ENCODE peak calls at places on chromosomes 11 and 22, in six cellular contexts. E is OCI-LY7, S is HCT116, B is uterus, P is spleen, Z is PC-9. J is an unnamed sample.
A peak's percentile ranks its signal among the peaks of the same experiment; 100 is the strongest.

GRCh38 chr11:84310261-84310660 is 1024.1 kb upstream of the CCDC90B start:
- DNase-seq in B (no peak), Z (no peak), P (no peak), S (no peak), E (no peak), J (no peak)

GRCh38 chr11:70033711-70034070 is 44.4 kb upstream of the ANO1 start:
- DNase-seq in E (no peak), S (no peak), Z (no peak), P (no peak), B (no peak), J (no peak)

GRCh38 chr11:23554002-23554401 is 693.7 kb upstream of the CCDC179 start:
- DNase-seq in S (no peak), P (no peak), B (no peak), E (no peak), Z (no peak), J (no peak)

GRCh38 chr22:32744560-32744959 is 56.9 kb upstream of the TIMP3 start:
- DNase-seq in B (no peak), E (no peak), S (no peak), Z (no peak), P (no peak), J (no peak)

GRCh38 chr22:19097518-19097917 is 24.7 kb downstream of the DGCR2 start:
- DNase-seq in P (no peak), B (no peak), S (no peak), E (no peak), Z (no peak), J (no peak)

GRCh38 chr11:122656631-122657101 is 1.1 kb downstream of the UBASH3B start:
- DNase-seq in B (no peak), S (no peak), E (peak; percentile 68), Z (peak; percentile 60), P (peak; percentile 86), J (no peak)

GRCh38 chr11:129726179-129726578 is 89.5 kb upstream of the TMEM45B start:
- DNase-seq in S (no peak), B (no peak), Z (no peak), E (no peak), P (no peak), J (no peak)

GRCh38 chr22:30272781-30273180 is 6.1 kb upstream of the OSM start:
- DNase-seq in S (no peak), E (no peak), Z (no peak), B (no peak), P (no peak), J (no peak)

GRCh38 chr22:49599691-49600451 is 227.8 kb downstream of the BRD1 start:
- DNase-seq in P (peak; percentile 64), E (no peak), Z (no peak), S (no peak), B (no peak), J (no peak)

GRCh38 chr11:66106786-66107599 is 36.9 kb downstream of the PACS1 start:
- DNase-seq in P (no peak), B (no peak), E (no peak), S (no peak), Z (no peak), J (no peak)

GRCh38 chr22:20654343-20655208 is 119.3 kb upstream of the SERPIND1 start:
- DNase-seq in E (no peak), P (no peak), S (no peak), B (no peak), Z (no peak), J (peak; percentile 84)

DNA sequence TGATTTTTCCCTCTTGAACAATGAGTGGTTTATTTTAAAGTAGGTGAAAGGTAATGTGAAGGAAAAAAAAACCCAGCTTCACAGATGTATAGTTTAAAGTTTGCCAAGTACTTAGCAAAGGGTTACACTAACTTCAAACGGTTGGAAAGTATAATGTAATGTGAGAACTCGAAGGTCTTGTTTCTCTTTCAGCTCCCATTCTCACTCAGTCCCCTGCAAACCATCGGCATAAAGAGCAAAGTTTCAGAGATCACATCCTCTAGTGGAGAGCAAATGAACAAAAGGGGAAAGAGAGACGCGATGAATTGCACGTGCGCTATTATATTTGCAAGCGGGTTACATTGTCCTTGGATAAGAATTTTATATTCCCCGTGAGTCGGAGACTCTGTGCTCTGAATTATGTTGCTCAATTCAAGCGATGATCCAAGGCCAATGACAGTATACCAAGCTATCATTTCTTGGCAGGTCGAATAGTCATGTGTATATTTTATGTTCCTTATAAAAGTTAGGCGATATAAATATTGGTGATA is 37.6 kb upstream of the BIRC3 start:
- DNase-seq in P (no peak), Z (no peak), E (no peak), B (no peak), S (no peak), J (no peak)
- TF ChIP-seq CTCF in P (no peak), Z (no peak), E (no peak), B (peak; percentile 48), S (peak; percentile 9), J (no peak)

GRCh38 chr11:47186937-47187681 is 875 bp upstream of the PACSIN3 start:
- DNase-seq in Z (peak; percentile 57), E (no peak), P (no peak), B (peak; percentile 72), S (no peak), J (no peak)
- H3K4me3 ChIP-seq in Z (peak overlapping the region; percentile 77), E (peak overlapping the region; percentile 30), P (peak overlapping the region; percentile 59), B (peak overlapping the region; percentile 66), S (peak overlapping the region; percentile 94), J (peak overlapping the region; percentile 64)

GRCh38 chr11:43934359-43935130 is 7.9 kb upstream of the C11orf96 start:
- DNase-seq in S (no peak), B (no peak), P (no peak), Z (no peak), E (no peak), J (no peak)

GRCh38 chr11:43933608-43934358 is 8.7 kb upstream of the C11orf96 start:
- DNase-seq in Z (no peak), E (no peak), S (no peak), B (no peak), P (no peak), J (no peak)

GRCh38 chr11:43933226-43933607 is 9.2 kb upstream of the C11orf96 start:
- DNase-seq in P (no peak), E (no peak), Z (no peak), S (no peak), B (no peak), J (no peak)

GRCh38 chr11:43930868-43931716 is 11.3 kb upstream of the C11orf96 start:
- DNase-seq in P (no peak), S (no peak), E (no peak), B (no peak), Z (no peak), J (no peak)

DNA sequence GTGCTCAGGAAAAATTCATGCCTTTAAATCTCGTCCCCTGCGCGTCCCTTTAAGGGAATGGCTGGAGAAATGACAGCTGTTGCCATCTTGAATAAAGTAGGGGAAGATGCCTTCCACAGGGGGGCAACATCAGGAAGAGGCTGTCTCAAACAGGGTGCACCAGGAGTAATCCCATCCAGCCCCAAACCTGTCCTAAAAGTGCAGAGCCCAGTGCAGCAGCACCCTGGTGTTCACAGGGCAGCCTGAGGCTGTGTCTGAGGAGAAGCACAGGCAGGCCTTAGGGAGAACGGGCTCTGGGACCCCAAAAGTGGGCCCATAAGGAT is 10.8 kb upstream of the C11orf96 start:
- DNase-seq in E (no peak), Z (no peak), S (no peak), B (no peak), P (no peak), J (no peak)
- TF ChIP-seq CTCF in E (no peak), Z (no peak), S (peak; percentile 22), B (peak; percentile 23), P (no peak), J (no peak)

GRCh38 chr11:128467041-128467440 is 120.3 kb downstream of the ETS1 start:
- DNase-seq in S (no peak), E (no peak), B (no peak), P (no peak), Z (no peak), J (no peak)
- H3K4me3 ChIP-seq in S (peak overlapping the region; percentile 26), E (no peak overlapping the region), B (no peak overlapping the region), P (no peak overlapping the region), Z (no peak overlapping the region), J (no peak overlapping the region)

GRCh38 chr22:45754822-45755221 is 83.2 kb downstream of the ATXN10 start:
- DNase-seq in S (no peak), Z (no peak), B (no peak), P (no peak), E (peak; percentile 72), J (no peak)

GRCh38 chr22:45758603-45759002 is 87.0 kb downstream of the ATXN10 start:
- DNase-seq in Z (no peak), P (no peak), E (no peak), B (no peak), S (no peak), J (no peak)

GRCh38 chr22:45757936-45758335 is 86.3 kb downstream of the ATXN10 start:
- DNase-seq in E (no peak), B (no peak), S (no peak), P (no peak), Z (no peak), J (no peak)

GRCh38 chr22:45756558-45756957 is 84.9 kb downstream of the ATXN10 start:
- DNase-seq in B (no peak), E (no peak), Z (no peak), P (no peak), S (no peak), J (no peak)

DNA sequence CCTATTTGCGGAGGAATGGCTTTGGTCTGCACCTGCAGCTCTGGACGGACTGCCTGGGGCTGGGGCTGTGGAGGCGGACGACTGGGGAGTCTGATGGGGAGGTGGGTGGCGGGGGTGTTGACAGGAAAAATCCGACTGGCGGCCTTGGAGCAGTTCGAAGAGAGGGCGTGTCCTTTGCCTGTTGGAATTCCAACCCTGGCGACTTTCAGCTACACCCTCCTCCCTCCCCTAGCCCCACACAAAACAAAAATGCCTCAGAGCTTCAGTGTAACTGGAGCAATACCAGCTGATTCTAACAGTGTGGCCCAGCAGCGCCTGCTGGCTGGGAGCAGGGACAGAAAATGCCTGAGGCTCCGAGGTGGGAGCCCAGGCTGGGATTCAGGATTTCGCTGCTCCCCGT is 85.4 kb downstream of the ATXN10 start:
- DNase-seq in E (no peak), B (no peak), Z (no peak), S (no peak), P (no peak), J (no peak)
- TF ChIP-seq CTCF in E (no peak), B (no peak), Z (no peak), S (no peak), P (no peak), J (no peak)

J was measured in vagina.